ENCODE peak calls at places on chromosome 21, in ten cellular contexts. U is left lung; F is stomach; D is CD8-positive, alpha-beta T cell; N is suprapubic skin; L is thoracic aorta; A is fibroblast of lung; B is neural progenitor cell; W is NT2/D1; C is tibial nerve. Y is an unnamed sample.

GRCh38 chr21:31142600-31142999 is 104.3 kb upstream of the KRTAP19-8 start:
- DNase-seq in U (no peak), F (no peak), D (peak; percentile 63), N (no peak), L (no peak), A (no peak), B (peak; percentile 42), W (no peak), C (no peak), Y (no peak)

GRCh38 chr21:33268736-33269441 is 2.7 kb downstream of the IL10RB start:
- DNase-seq in U (peak; percentile 89), F (peak; percentile 99), D (no peak), N (no peak), L (no peak), A (no peak), B (no peak), W (no peak), C (no peak), Y (no peak)

GRCh38 chr21:38470762-38471161 is 27.5 kb downstream of the ERG start:
- DNase-seq in U (no peak), F (no peak), D (no peak), N (no peak), L (no peak), A (peak; percentile 54), B (no peak), W (no peak), C (no peak), Y (no peak)

GRCh38 chr21:29334717-29335428 is 36.2 kb downstream of the BACH1 start:
- DNase-seq in U (no peak), F (no peak), D (no peak), N (no peak), L (no peak), A (peak; percentile 93), B (no peak), W (no peak), C (no peak), Y (no peak)

GRCh38 chr21:32645261-32646182 is 33.3 kb upstream of the CFAP298 start:
- DNase-seq in U (no peak), F (no peak), D (no peak), N (no peak), L (no peak), A (no peak), B (peak; percentile 73), W (no peak), C (no peak), Y (no peak)

GRCh38 chr21:46618738-46619369 is 14.0 kb upstream of the S100B start:
- DNase-seq in U (no peak), F (no peak), D (no peak), N (no peak), L (no peak), A (no peak), B (no peak), W (no peak), C (no peak), Y (no peak)

GRCh38 chr21:31974454-31974985 is 101.7 kb downstream of the HUNK start:
- DNase-seq in U (no peak), F (peak; percentile 28), D (peak; percentile 74), N (no peak), L (no peak), A (no peak), B (peak; percentile 67), W (peak; percentile 28), C (no peak), Y (peak; percentile 32)

GRCh38 chr21:37430184-37430821 is 63.7 kb downstream of the DYRK1A start:
- DNase-seq in U (no peak), F (no peak), D (no peak), N (no peak), L (no peak), A (no peak), B (no peak), W (no peak), C (no peak), Y (no peak)

GRCh38 chr21:37561506-37561905 is 194.9 kb downstream of the DYRK1A start:
- DNase-seq in U (no peak), F (no peak), D (no peak), N (no peak), L (no peak), A (no peak), B (no peak), W (no peak), C (no peak), Y (no peak)

GRCh38 chr21:41328660-41329300 is 12.2 kb downstream of the FAM3B start:
- DNase-seq in U (no peak), F (no peak), D (no peak), N (no peak), L (no peak), A (no peak), B (no peak), W (no peak), C (no peak), Y (no peak)
- H3K27me3 ChIP-seq in U (no peaks in the 10 kb centered on the region), F (no peaks in the 10 kb centered on the region), D (no peaks in the 10 kb centered on the region), N (no peaks in the 10 kb centered on the region), L (no peaks in the 10 kb centered on the region), A (no peaks in the 10 kb centered on the region), B (no peaks in the 10 kb centered on the region), W (no peaks in the 10 kb centered on the region), C (no peaks in the 10 kb centered on the region), Y (no peaks in the 10 kb centered on the region)

GRCh38 chr21:35316456-35316855 is 267.4 kb upstream of the RUNX1 start:
- DNase-seq in U (no peak), F (no peak), D (no peak), N (no peak), L (no peak), A (no peak), B (no peak), W (no peak), C (no peak), Y (no peak)

GRCh38 chr21:35309316-35309715 is 260.2 kb upstream of the RUNX1 start:
- DNase-seq in U (no peak), F (no peak), D (no peak), N (no peak), L (no peak), A (peak; percentile 16), B (no peak), W (no peak), C (no peak), Y (no peak)

GRCh38 chr21:35316933-35317332 is 267.8 kb upstream of the RUNX1 start:
- DNase-seq in U (no peak), F (no peak), D (no peak), N (no peak), L (no peak), A (peak; percentile 33), B (no peak), W (no peak), C (no peak), Y (no peak)

GRCh38 chr21:35314896-35315582 is 265.9 kb upstream of the RUNX1 start:
- DNase-seq in U (no peak), F (no peak), D (no peak), N (no peak), L (no peak), A (peak; percentile 25), B (no peak), W (no peak), C (no peak), Y (no peak)

DNA sequence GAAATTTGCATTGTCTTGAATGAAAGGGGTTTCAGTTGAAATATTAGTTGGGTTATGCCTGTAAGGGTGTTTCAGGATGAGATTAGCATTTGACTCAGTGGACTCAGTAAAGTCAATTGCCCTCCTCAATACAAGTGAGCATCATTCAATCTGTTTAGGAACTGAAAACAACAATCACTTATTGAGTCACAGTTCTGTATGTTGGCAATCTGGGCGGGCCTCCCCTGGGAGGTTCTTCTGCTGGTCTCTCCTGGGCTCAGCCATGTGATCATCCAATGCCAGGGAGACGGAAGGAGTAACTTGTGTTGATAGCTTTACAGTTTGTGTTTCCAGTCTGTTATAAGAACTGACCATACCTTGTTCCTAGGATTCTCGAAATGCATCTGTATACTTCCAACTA is 262.9 kb upstream of the RUNX1 start:
- DNase-seq in U (no peak), F (no peak), D (no peak), N (no peak), L (no peak), A (no peak), B (no peak), W (no peak), C (no peak), Y (no peak)
- H3K4me3 ChIP-seq in U (no peak overlapping the region), F (no peak overlapping the region), D (no peak overlapping the region), N (no peak overlapping the region), L (no peak overlapping the region), A (no peak overlapping the region), B (no peak overlapping the region), W (no peak overlapping the region), C (no peak overlapping the region), Y (no peak overlapping the region)

GRCh38 chr21:10521091-10521598 is at the start of gene TPTE:
- DNase-seq in U (no peak), F (no peak), D (no peak), N (no peak), L (no peak), A (no peak), B (no peak), W (peak; percentile 60), C (no peak), Y (no peak)
- H3K27me3 ChIP-seq in U (no peaks in the 10 kb centered on the region), F (no peaks in the 10 kb centered on the region), D (no peaks in the 10 kb centered on the region), N (no peaks in the 10 kb centered on the region), L (no peaks in the 10 kb centered on the region), A (no peaks in the 10 kb centered on the region), B (no peaks in the 10 kb centered on the region), W (peaks cover 3% of the 10 kb centered on the region), C (no peaks in the 10 kb centered on the region), Y (peaks cover 27% of the 10 kb centered on the region)

GRCh38 chr21:42061195-42061865 is 9.8 kb upstream of the UMODL1 start:
- DNase-seq in U (peak; percentile 81), F (no peak), D (peak; percentile 75), N (no peak), L (no peak), A (no peak), B (no peak), W (no peak), C (no peak), Y (no peak)

GRCh38 chr21:42061866-42062542 is 9.1 kb upstream of the UMODL1 start:
- DNase-seq in U (no peak), F (no peak), D (no peak), N (no peak), L (no peak), A (no peak), B (peak; percentile 27), W (no peak), C (no peak), Y (no peak)

GRCh38 chr21:42063206-42063577 is 7.9 kb upstream of the UMODL1 start:
- DNase-seq in U (no peak), F (peak; percentile 48), D (peak; percentile 73), N (no peak), L (no peak), A (no peak), B (no peak), W (no peak), C (peak; percentile 36), Y (no peak)

GRCh38 chr21:42063578-42064521 is 7.3 kb upstream of the UMODL1 start:
- DNase-seq in U (peak; percentile 60), F (peak; percentile 73), D (peak; percentile 84), N (no peak), L (no peak), A (no peak), B (peak; percentile 39), W (no peak), C (no peak), Y (no peak)

DNA sequence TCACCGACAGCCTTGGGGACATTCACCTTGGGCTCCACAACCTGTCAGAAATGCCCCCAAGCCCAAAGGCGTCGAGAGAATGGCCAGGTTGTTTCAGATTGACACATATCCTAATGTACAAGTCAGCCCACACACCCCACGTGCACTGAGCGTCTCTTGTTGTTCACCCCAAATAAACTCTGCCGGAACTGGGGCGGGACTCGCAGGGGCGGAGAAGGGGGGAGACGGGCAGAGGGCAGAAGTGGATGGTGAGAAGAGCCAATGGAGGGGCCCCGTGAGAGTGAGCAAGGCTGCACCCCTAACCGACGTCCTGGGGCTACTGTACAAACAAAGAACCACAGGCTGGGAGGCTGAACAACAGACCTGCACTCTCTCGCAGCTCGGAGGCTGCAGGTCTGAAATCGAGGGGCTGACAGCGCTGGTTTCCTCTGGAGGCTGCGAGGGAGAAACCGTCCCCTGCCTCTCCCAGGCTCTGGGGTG is 8.5 kb upstream of the UMODL1 start:
- DNase-seq in U (peak; percentile 62), F (peak; percentile 56), D (peak; percentile 96), N (no peak), L (no peak), A (no peak), B (no peak), W (no peak), C (no peak), Y (no peak)
- H3K4me3 ChIP-seq in U (no peak overlapping the region), F (no peak overlapping the region), D (peak overlapping the region; percentile 56), N (peak overlapping the region; percentile 1), L (peak overlapping the region; percentile 5), A (no peak overlapping the region), B (no peak overlapping the region), W (no peak overlapping the region), C (peak overlapping the region; percentile 40), Y (no peak overlapping the region)

Y was measured in dorsolateral prefrontal cortex.